ENCODE peak calls at places on chromosome 1, in seven cellular contexts. L is cardiac fibroblast; Y is breast epithelium; C is stomach; T is neural crest cell; J is colonic mucosa; M is CD4-positive, alpha-beta T cell. S is an unnamed sample.

GRCh38 chr1:205448540-205449253 is 7.1 kb downstream of the BLACAT1 start:
- DNase-seq in J (no peak), C (no peak), L (no peak), T (no peak), Y (no peak), M (no peak), S (no peak)

GRCh38 chr1:246537887-246538286 is 28.2 kb downstream of the TFB2M start:
- DNase-seq in C (peak; percentile 62), M (no peak), Y (no peak), J (peak; percentile 51), L (no peak), T (no peak), S (no peak)

GRCh38 chr1:48784301-48784700 is 7.6 kb upstream of the BEND5 start:
- DNase-seq in J (no peak), C (no peak), L (no peak), M (no peak), Y (no peak), T (no peak), S (no peak)

GRCh38 chr1:67888208-67888607 is 54.9 kb upstream of the GNG12 start:
- DNase-seq in J (no peak), Y (no peak), T (no peak), M (no peak), C (no peak), L (no peak), S (no peak)

GRCh38 chr1:75265792-75266191 is 131.6 kb downstream of the LHX8 start:
- DNase-seq in L (peak; percentile 54), J (no peak), C (no peak), Y (no peak), T (peak; percentile 7), M (no peak), S (no peak)

GRCh38 chr1:43636006-43636641 is 13.8 kb upstream of the KDM4A start:
- DNase-seq in T (no peak), L (no peak), J (no peak), Y (no peak), C (no peak), M (no peak), S (no peak)

GRCh38 chr1:24793762-24794161 is 48.5 kb downstream of the CLIC4 start:
- DNase-seq in T (no peak), Y (no peak), J (no peak), L (peak; percentile 79), C (no peak), M (no peak), S (no peak)

GRCh38 chr1:61968869-61969268 is 225.8 kb upstream of the L1TD1 start:
- DNase-seq in L (no peak), C (no peak), J (no peak), Y (no peak), T (no peak), M (no peak), S (no peak)

GRCh38 chr1:205533729-205534443 is 29.4 kb downstream of the CDK18 start:
- DNase-seq in M (no peak), C (no peak), Y (no peak), T (no peak), L (no peak), J (no peak), S (no peak)

GRCh38 chr1:67921725-67922489 is 88.6 kb upstream of the GNG12 start:
- DNase-seq in T (no peak), M (no peak), L (peak; percentile 29), C (no peak), Y (no peak), J (no peak), S (no peak)

GRCh38 chr1:172717722-172718455 is 59.0 kb downstream of the FASLG start:
- DNase-seq in Y (no peak), T (no peak), M (no peak), L (no peak), C (no peak), J (no peak), S (no peak)

GRCh38 chr1:222095606-222096475 is 354.0 kb upstream of the DUSP10 start:
- DNase-seq in C (peak; percentile 45), T (peak; percentile 44), L (no peak), J (peak; percentile 54), Y (no peak), M (peak; percentile 58), S (no peak)

GRCh38 chr1:42587753-42588152 is 70.5 kb upstream of the PPIH start:
- DNase-seq in J (no peak), C (no peak), M (no peak), Y (no peak), T (no peak), L (no peak), S (no peak)

GRCh38 chr1:6141601-6142000 is 38.5 kb downstream of the CHD5 start:
- DNase-seq in Y (no peak), J (no peak), L (no peak), M (no peak), T (no peak), C (no peak), S (no peak)

GRCh38 chr1:8985915-8986813 is 40.1 kb downstream of the SLC2A7 start:
- DNase-seq in C (peak; percentile 88), T (no peak), M (no peak), Y (peak; percentile 92), J (peak; percentile 82), L (peak; percentile 96), S (no peak)

GRCh38 chr1:29162476-29163138 is 19.1 kb downstream of the SRSF4 start:
- DNase-seq in J (no peak), M (no peak), Y (no peak), C (no peak), T (no peak), L (no peak), S (no peak)

GRCh38 chr1:169698976-169699375 is 12.4 kb downstream of the SELL start:
- DNase-seq in M (no peak), J (no peak), L (no peak), T (no peak), Y (no peak), C (no peak), S (no peak)

GRCh38 chr1:206949208-206949607 is 2.9 kb upstream of the PIGR start:
- DNase-seq in Y (no peak), M (no peak), C (no peak), T (no peak), L (no peak), J (no peak), S (no peak)

GRCh38 chr1:63774617-63775417 is 1.0 kb downstream of the ROR1 start:
- DNase-seq in Y (peak; percentile 22), L (peak; percentile 49), M (no peak), T (peak; percentile 51), C (peak; percentile 46), J (peak; percentile 65), S (no peak)

GRCh38 chr1:63773496-63773814 is 362 bp upstream of the ROR1 start:
- DNase-seq in M (no peak), C (no peak), J (no peak), T (no peak), Y (no peak), L (no peak), S (no peak)

GRCh38 chr1:63775418-63776127 is 1.8 kb downstream of the ROR1 start:
- DNase-seq in L (no peak), Y (no peak), C (peak; percentile 49), T (no peak), J (no peak), M (no peak), S (no peak)

GRCh38 chr1:63772876-63773275 is 941 bp upstream of the ROR1 start:
- DNase-seq in J (no peak), Y (no peak), M (no peak), T (no peak), C (no peak), L (no peak), S (no peak)

GRCh38 chr1:63773815-63774616 is at the start of gene ROR1:
- DNase-seq in T (peak; percentile 87), Y (peak; percentile 79), J (peak; percentile 92), M (peak; percentile 13), C (peak; percentile 93), L (peak; percentile 88), S (peak; percentile 85)
- TF ChIP-seq CTCF in T (peak; percentile 63), Y (peak; percentile 68), J (peak; percentile 44), M (no peak), C (peak; percentile 64), L (peak; percentile 76), S (peak; percentile 66)

GRCh38 chr1:31297273-31298247 is 728 bp downstream of the ZCCHC17 start:
- DNase-seq in M (no peak), Y (no peak), J (peak; percentile 21), L (peak; percentile 24), C (no peak), T (peak; percentile 9), S (no peak)

GRCh38 chr1:31299365-31299764 is 2.5 kb downstream of the ZCCHC17 start:
- DNase-seq in M (no peak), L (no peak), T (no peak), Y (no peak), J (no peak), C (no peak), S (no peak)

GRCh38 chr1:31300193-31300592 is 3.4 kb downstream of the ZCCHC17 start:
- DNase-seq in J (no peak), C (no peak), L (no peak), M (no peak), Y (no peak), T (no peak), S (no peak)

GRCh38 chr1:31295874-31296485 is 608 bp downstream of the SNRNP40 start:
- DNase-seq in T (no peak), Y (no peak), J (no peak), C (no peak), M (no peak), L (no peak), S (no peak)

GRCh38 chr1:31296486-31297272 is at the start of the genes SNRNP40 and ZCCHC17:
- DNase-seq in C (peak; percentile 95), T (peak; percentile 89), M (peak; percentile 86), J (peak; percentile 97), Y (peak; percentile 99), L (peak; percentile 99), S (peak; percentile 86)
- TF ChIP-seq CTCF in C (no peak), T (no peak), M (no peak), J (no peak), Y (no peak), L (peak; percentile 12), S (no peak)

GRCh38 chr1:36086529-36087232 is 2.0 kb upstream of the ADPRS start:
- DNase-seq in L (no peak), C (peak; percentile 13), Y (no peak), T (no peak), J (no peak), M (no peak), S (no peak)

GRCh38 chr1:36088265-36088576 is 471 bp upstream of the ADPRS start:
- DNase-seq in M (no peak), T (no peak), L (no peak), C (no peak), J (no peak), Y (no peak), S (no peak)

GRCh38 chr1:36085686-36086526 is 2.0 kb downstream of the TEKT2 start:
- DNase-seq in M (no peak), J (no peak), L (no peak), Y (no peak), C (peak; percentile 18), T (no peak), S (no peak)

GRCh38 chr1:36088577-36089392 is at the start of gene ADPRS:
- DNase-seq in L (peak; percentile 93), T (peak; percentile 90), J (peak; percentile 87), C (peak; percentile 92), M (peak; percentile 88), Y (peak; percentile 80), S (peak; percentile 79)

GRCh38 chr1:36087233-36088123 is 1.2 kb upstream of the ADPRS start:
- DNase-seq in M (no peak), T (no peak), Y (no peak), J (no peak), C (peak; percentile 21), L (no peak), S (no peak)
- TF ChIP-seq CTCF in M (no peak), T (no peak), Y (no peak), J (no peak), C (no peak), L (peak; percentile 0), S (no peak)

GRCh38 chr1:106233511-106233910 is 823.0 kb upstream of the PRMT6 start:
- DNase-seq in L (peak; percentile 30), Y (no peak), M (no peak), J (no peak), C (no peak), T (no peak), S (no peak)
- TF ChIP-seq CTCF in L (no peak), Y (no peak), M (no peak), J (no peak), C (no peak), T (no peak), S (no peak)

S was measured in progenitor cell of endocrine pancreas.